ENCODE peak calls at places on chromosomes 4 and X, in five cellular contexts. A is Caco-2, Q is body of pancreas, J is kidney epithelial cell, R is AG09309. L is an unnamed sample.

GRCh38 chr4:1199556-1200331 is 27.4 kb upstream of the SPON2 start:
- DNase-seq in A (no peak), Q (no peak), J (no peak), R (no peak), L (no peak)

GRCh38 chrX:103386332-103386731 is 10.0 kb downstream of the BEX3 start:
- DNase-seq in A (no peak), Q (no peak), J (no peak), R (no peak), L (no peak)

GRCh38 chr4:158459085-158459820 is 62.4 kb upstream of the RXFP1 start:
- DNase-seq in A (no peak), Q (no peak), J (no peak), R (no peak), L (no peak)

GRCh38 chr4:37765741-37766140 is 60.7 kb upstream of the PGM2 start:
- DNase-seq in A (peak), Q (no peak), J (no peak), R (no peak), L (no peak)

GRCh38 chr4:76738081-76738931 is 159.6 kb downstream of the SOWAHB start:
- DNase-seq in A (no peak), Q (no peak), J (no peak), R (peak), L (no peak)

GRCh38 chr4:76526585-76526990 is 91.6 kb downstream of the SHROOM3 start:
- DNase-seq in A (peak), Q (peak), J (peak), R (no peak), L (no peak)

GRCh38 chr4:171565130-171565788 is 247.9 kb upstream of the GALNTL6 start:
- DNase-seq in A (no peak), Q (no peak), J (no peak), R (no peak), L (no peak)

GRCh38 chrX:48747415-48748026 is 14.0 kb upstream of the GLOD5 start:
- DNase-seq in A (no peak), Q (no peak), J (no peak), R (no peak), L (no peak)

GRCh38 chr4:10093801-10094552 is 22.6 kb downstream of the WDR1 start:
- DNase-seq in A (no peak), Q (no peak), J (no peak), R (peak), L (no peak)

GRCh38 chrX:28324306-28324705 is 262.9 kb upstream of the IL1RAPL1 start:
- DNase-seq in A (no peak), Q (no peak), J (no peak), R (no peak), L (no peak)

GRCh38 chr4:126701756-126702155 is 931.0 kb upstream of the INTU start:
- DNase-seq in A (no peak), Q (no peak), J (no peak), R (peak), L (no peak)

GRCh38 chrX:6614516-6614915 is 79.6 kb upstream of the VCX3A start:
- DNase-seq in A (no peak), Q (peak), J (no peak), R (no peak), L (no peak)

GRCh38 chr4:54440394-54441223 is 211.5 kb downstream of the PDGFRA start:
- DNase-seq in A (peak), Q (no peak), J (no peak), R (no peak), L (no peak)

DNA sequence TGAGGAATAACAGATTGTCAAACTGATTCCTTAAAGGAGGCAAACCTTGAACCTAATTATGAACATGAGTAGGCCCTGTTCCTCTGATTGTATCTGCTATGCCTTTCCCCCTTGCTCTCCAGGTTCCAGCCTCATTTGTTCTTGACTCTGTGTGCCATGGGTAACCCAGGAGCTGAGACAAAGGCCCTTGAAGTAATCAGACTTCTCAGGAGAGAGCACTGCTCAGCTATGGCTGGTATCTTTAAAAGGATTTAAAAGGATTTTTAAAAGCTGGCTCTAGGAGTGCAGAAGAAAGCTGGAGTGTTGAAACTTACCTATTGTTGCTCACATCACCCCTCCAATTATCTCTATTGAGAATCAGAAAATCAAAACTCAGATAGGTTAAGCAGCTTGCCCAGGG is 1565.5 kb upstream of the AGA start:
- DNase-seq in A (no peak), Q (no peak), J (no peak), R (no peak), L (no peak)
- TF ChIP-seq CTCF in A (no peak), Q (no peak), J (no peak), R (no peak), L (no peak)

GRCh38 chr4:84809946-84810345 is 156.5 kb downstream of the WDFY3 start:
- DNase-seq in A (no peak), Q (no peak), J (no peak), R (no peak), L (no peak)
- H3K4me3 ChIP-seq in A (no peak), Q (no peak), J (no peak), R (no peak), L (no peak)

GRCh38 chr4:154854362-154854761 is 73.3 kb downstream of the RBM46 start:
- DNase-seq in A (no peak), Q (no peak), J (no peak), R (no peak), L (no peak)
- TF ChIP-seq CTCF in A (no peak), Q (peak), J (peak), R (no peak), L (peak)

GRCh38 chr4:22692736-22693135 is at the start of gene GBA3:
- DNase-seq in A (no peak), Q (no peak), J (no peak), R (no peak), L (no peak)

GRCh38 chr4:22695011-22695410 is 2.3 kb downstream of the GBA3 start:
- DNase-seq in A (no peak), Q (no peak), J (no peak), R (no peak), L (no peak)

DNA sequence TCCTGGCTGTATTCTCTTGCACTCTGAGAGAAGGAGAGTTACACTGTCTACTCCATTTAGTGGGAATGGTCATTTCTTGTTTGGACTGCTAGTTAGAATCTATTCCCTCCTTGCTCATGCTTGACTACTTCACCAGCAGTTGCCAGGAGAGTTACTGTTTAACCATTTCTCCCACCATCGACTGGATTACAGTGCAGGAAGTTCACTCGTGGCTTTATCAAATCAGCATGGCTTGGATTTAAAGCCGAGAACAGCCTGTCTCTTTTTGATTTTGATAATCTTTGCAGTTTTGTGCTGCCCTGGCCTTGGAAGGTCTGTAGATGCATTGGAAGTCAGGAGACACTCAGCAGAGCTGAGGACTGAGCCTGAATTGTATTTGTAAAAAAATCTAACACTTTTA is 3.2 kb downstream of the GBA3 start:
- DNase-seq in A (no peak), Q (peak), J (peak), R (no peak), L (no peak)
- H3K4me3 ChIP-seq in A (no peak), Q (no peak), J (no peak), R (no peak), L (no peak)

GRCh38 chr4:95545526-95545925 is 3.2 kb downstream of the UNC5C start:
- DNase-seq in A (no peak), Q (no peak), J (no peak), R (no peak), L (no peak)

GRCh38 chr4:95541889-95542607 is 6.7 kb downstream of the UNC5C start:
- DNase-seq in A (no peak), Q (no peak), J (no peak), R (no peak), L (no peak)

GRCh38 chr4:95546866-95547707 is 1.7 kb downstream of the UNC5C start:
- DNase-seq in A (no peak), Q (no peak), J (no peak), R (no peak), L (no peak)

GRCh38 chr4:95546236-95546635 is 2.5 kb downstream of the UNC5C start:
- DNase-seq in A (no peak), Q (no peak), J (no peak), R (no peak), L (no peak)

DNA sequence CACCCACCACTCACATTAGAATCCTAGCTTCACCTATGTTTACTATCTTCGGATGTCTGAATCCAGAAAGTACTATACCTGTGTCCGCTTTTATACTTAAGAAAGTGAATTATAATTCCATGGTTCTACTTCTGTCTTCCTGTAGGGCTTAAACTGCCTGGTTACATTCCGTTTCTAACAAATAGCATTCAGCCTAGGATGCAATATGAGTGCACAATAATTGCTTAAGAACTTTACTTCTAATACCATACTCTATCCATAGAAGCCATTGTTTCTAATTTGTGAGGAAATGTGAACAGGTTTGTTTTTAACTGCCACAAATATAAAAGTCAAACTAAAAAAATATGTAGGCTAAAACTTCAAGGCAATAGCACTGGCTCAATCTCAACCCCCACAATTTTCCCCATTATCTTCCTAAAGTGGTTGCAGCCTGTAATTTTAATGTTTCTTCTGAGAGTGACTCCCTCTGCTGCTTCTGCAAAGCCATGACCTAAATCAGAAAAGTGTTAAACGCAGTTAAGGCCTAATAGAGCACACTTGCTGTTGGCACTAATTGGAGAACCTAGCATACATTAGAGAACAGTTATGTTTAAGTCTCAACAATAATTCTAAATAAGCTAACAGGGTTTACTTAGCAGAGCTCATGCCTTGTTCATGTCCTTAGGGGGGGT is 4.2 kb downstream of the UNC5C start:
- DNase-seq in A (no peak), Q (no peak), J (no peak), R (no peak), L (no peak)
- TF ChIP-seq CTCF in A (no peak), Q (no peak), J (peak), R (no peak), L (no peak)

GRCh38 chrX:72260448-72260847 is 16.6 kb downstream of the RPS4X start:
- DNase-seq in A (no peak), Q (no peak), J (no peak), R (no peak), L (no peak)

GRCh38 chrX:72258174-72258573 is 18.9 kb downstream of the RPS4X start:
- DNase-seq in A (no peak), Q (no peak), J (no peak), R (peak), L (no peak)

GRCh38 chrX:72265263-72265662 is 11.8 kb downstream of the RPS4X start:
- DNase-seq in A (no peak), Q (no peak), J (no peak), R (no peak), L (no peak)

GRCh38 chrX:72262077-72262476 is 15.0 kb downstream of the RPS4X start:
- DNase-seq in A (no peak), Q (no peak), J (no peak), R (no peak), L (no peak)
- H3K4me3 ChIP-seq in A (no peak), Q (no peak), J (no peak), R (no peak), L (no peak)

GRCh38 chrX:57251965-57252364 is 34.5 kb upstream of the FAAH2 start:
- DNase-seq in A (no peak), Q (no peak), J (no peak), R (no peak), L (no peak)
- TF ChIP-seq CTCF in A (no peak), Q (no peak), J (no peak), R (no peak), L (no peak)

GRCh38 chrX:10754445-10754844 is 134.1 kb upstream of the MID1 start:
- DNase-seq in A (no peak), Q (no peak), J (no peak), R (no peak), L (no peak)

GRCh38 chrX:10750581-10750980 is 130.2 kb upstream of the MID1 start:
- DNase-seq in A (no peak), Q (no peak), J (no peak), R (no peak), L (no peak)

GRCh38 chrX:10756365-10756915 is 136.1 kb upstream of the MID1 start:
- DNase-seq in A (peak), Q (peak), J (peak), R (no peak), L (no peak)

GRCh38 chrX:10759400-10759799 is 139.0 kb upstream of the MID1 start:
- DNase-seq in A (no peak), Q (no peak), J (no peak), R (no peak), L (no peak)

GRCh38 chrX:10755477-10756334 is 135.3 kb upstream of the MID1 start:
- DNase-seq in A (peak), Q (peak), J (peak), R (no peak), L (no peak)
- H3K4me3 ChIP-seq in A (no peak), Q (no peak), J (no peak), R (no peak), L (no peak)

DNA sequence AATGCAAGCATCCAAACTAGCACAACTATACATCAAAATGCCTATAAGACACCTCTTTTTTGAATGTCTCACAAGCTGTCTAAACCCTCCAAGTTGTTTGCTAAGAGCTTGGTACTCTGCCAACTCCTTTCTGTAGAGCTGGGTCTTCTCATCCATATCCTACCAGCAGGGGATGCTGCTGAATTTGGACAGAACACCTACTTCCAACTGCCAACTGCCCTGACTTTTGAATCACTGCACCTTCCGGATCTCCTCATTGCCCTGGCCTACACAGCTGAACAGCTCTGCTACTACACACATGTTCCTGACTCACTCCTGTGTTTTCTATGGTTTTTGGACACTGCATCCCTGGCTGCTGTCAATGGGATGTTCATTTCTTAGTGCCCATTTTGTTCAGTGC is 18.7 kb downstream of the FAM184B start:
- DNase-seq in A (no peak), Q (no peak), J (no peak), R (no peak), L (no peak)
- TF ChIP-seq CTCF in A (peak), Q (no peak), J (peak), R (peak), L (peak)

DNA sequence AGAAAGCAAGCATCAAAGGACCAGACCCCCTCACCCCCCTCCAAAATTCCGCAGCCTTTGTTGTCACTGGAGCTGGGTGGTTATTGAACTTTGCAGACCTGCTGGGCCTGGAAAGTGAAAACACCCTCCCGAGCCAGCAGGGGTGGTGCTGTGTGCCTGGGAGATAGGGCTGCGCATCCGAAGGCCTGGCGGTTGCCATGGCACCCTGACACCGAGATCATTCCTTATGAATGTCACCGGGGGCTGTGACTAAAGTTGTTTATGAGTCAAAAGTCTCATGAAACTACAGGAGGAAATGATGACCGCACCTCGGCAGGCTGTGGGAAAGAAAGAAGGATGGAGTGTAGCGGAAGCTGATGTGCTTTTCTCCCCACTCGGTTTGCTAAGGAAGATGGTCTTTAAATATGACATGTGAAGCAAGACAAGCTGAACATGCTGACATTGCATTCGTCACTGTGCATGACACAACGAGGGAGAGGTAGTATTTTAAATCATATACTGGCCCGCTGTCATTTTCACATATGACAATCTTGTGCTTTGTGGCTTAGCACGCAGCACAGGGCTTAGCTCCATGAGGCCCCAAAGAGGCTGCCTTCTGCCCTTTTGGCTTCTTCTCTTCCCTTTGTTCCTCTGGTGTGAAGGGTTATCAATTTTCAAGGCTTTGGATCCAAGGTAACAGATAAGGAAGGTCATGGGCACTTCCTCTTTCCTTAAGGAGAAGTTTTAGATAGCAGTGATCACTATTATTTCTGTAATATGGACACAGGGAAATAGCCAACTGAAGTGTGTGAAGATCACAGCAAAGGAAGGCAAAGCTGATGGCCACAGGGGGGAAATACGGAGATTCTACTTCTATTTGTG is 367.1 kb downstream of the UNC5C start:
- DNase-seq in A (peak), Q (no peak), J (no peak), R (no peak), L (no peak)
- H3K4me3 ChIP-seq in A (no peak), Q (no peak), J (no peak), R (no peak), L (no peak)

L was measured in GM12864.